ENCODE peak calls at places on chromosomes 7 and 10, in six cellular contexts. E is hepatocyte, F is stomach, H is right lobe of liver, V is GM23248, S is neural progenitor cell. L is an unnamed sample. For H3K36me3 and H3K9me3, the result is how much of the 10 kb centered on the place peaks cover.

GRCh38 chr7:117085769-117086463 is 132.6 kb downstream of the ST7 start:
- DNase-seq in E (no peak), F (no peak), H (no peak), V (peak), S (no peak), L (no peak)

GRCh38 chr10:49385939-49386922 is 9.7 kb downstream of the DRGX start:
- DNase-seq in E (no peak), F (no peak), H (no peak), V (peak), S (no peak), L (no peak)

GRCh38 chr10:24814568-24815313 is 91.1 kb upstream of the ARHGAP21 start:
- DNase-seq in E (no peak), F (no peak), H (no peak), V (peak), S (no peak), L (no peak)

GRCh38 chr7:106568680-106569499 is 92.1 kb downstream of the CCDC71L start:
- DNase-seq in E (peak), F (no peak), H (peak), V (peak), S (no peak), L (peak)

GRCh38 chr10:25858076-25858475 is 76.0 kb upstream of the MYO3A start:
- DNase-seq in E (no peak), F (no peak), H (no peak), V (no peak), S (no peak), L (no peak)

GRCh38 chr10:83397806-83398205 is 741.5 kb upstream of the GHITM start:
- DNase-seq in E (no peak), F (no peak), H (no peak), V (no peak), S (no peak), L (no peak)

GRCh38 chr10:58806970-58807630 is 294.4 kb downstream of the BICC1 start:
- DNase-seq in E (no peak), F (no peak), H (no peak), V (peak), S (no peak), L (no peak)

GRCh38 chr10:47441973-47442750 is 41.8 kb downstream of the ANXA8 start:
- DNase-seq in E (no peak), F (no peak), H (no peak), V (no peak), S (no peak), L (no peak)

GRCh38 chr7:101555921-101556275 is 73.2 kb downstream of the MYL10 start:
- DNase-seq in E (no peak), F (no peak), H (peak), V (no peak), S (no peak), L (no peak)
- H3K36me3 ChIP-seq in E (under half), F (under half), H (under half), V (under half), S (under half), L (under half)

GRCh38 chr10:43965918-43966570 is 317.4 kb upstream of the ZNF32 start:
- DNase-seq in E (no peak), F (no peak), H (no peak), V (no peak), S (no peak), L (no peak)

GRCh38 chr10:43964486-43964885 is 315.8 kb upstream of the ZNF32 start:
- DNase-seq in E (no peak), F (no peak), H (no peak), V (no peak), S (no peak), L (no peak)

GRCh38 chr10:43963793-43964425 is 315.2 kb upstream of the ZNF32 start:
- DNase-seq in E (no peak), F (no peak), H (no peak), V (no peak), S (no peak), L (no peak)

GRCh38 chr10:43966571-43966965 is 317.9 kb upstream of the ZNF32 start:
- DNase-seq in E (no peak), F (no peak), H (no peak), V (no peak), S (no peak), L (no peak)

GRCh38 chr10:43965033-43965917 is 316.6 kb upstream of the ZNF32 start:
- DNase-seq in E (no peak), F (no peak), H (no peak), V (peak), S (no peak), L (no peak)
- H3K4me3 ChIP-seq in E (no peak), F (no peak), H (no peak), V (no peak), S (no peak), L (no peak)

DNA sequence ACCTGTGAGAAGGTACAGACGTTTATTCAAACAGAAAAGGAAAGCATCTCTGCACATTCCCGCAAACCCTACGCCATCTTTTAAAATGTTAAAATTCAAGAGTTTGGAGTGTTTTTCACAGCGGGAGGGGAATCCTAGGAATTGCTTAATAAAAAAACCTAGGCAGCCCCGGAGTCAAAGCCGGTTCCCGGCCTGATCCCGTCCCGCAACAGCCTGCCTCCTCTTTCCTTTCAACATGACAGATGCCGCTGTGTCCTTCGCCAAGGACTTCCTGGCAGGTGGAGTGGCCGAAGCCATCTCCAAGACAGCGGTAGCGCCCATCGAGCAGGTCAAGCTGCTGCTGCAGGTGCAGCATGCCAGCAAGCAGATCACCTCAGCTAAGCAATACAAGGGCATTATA is 123.0 kb upstream of the VSTM2A start:
- DNase-seq in E (no peak), F (no peak), H (no peak), V (no peak), S (no peak), L (no peak)
- H3K9me3 ChIP-seq in E (under half), F (under half), H (under half), V (under half), S (under half), L (under half)

GRCh38 chr7:75984130-75985008 is 10.0 kb downstream of the TMEM120A start:
- DNase-seq in E (peak), F (no peak), H (no peak), V (no peak), S (no peak), L (no peak)

GRCh38 chr7:75985518-75986146 is 8.8 kb downstream of the TMEM120A start:
- DNase-seq in E (peak), F (no peak), H (peak), V (no peak), S (no peak), L (no peak)

GRCh38 chr7:75986147-75986781 is 8.1 kb downstream of the TMEM120A start:
- DNase-seq in E (peak), F (no peak), H (peak), V (no peak), S (no peak), L (no peak)

GRCh38 chr7:75983471-75984129 is 10.8 kb downstream of the TMEM120A start:
- DNase-seq in E (no peak), F (no peak), H (no peak), V (no peak), S (no peak), L (no peak)

GRCh38 chr7:75985009-75985517 is 9.3 kb downstream of the TMEM120A start:
- DNase-seq in E (peak), F (no peak), H (no peak), V (no peak), S (no peak), L (no peak)
- H3K36me3 ChIP-seq in E (under half), F (half or more), H (half or more), V (under half), S (under half), L (under half)

DNA sequence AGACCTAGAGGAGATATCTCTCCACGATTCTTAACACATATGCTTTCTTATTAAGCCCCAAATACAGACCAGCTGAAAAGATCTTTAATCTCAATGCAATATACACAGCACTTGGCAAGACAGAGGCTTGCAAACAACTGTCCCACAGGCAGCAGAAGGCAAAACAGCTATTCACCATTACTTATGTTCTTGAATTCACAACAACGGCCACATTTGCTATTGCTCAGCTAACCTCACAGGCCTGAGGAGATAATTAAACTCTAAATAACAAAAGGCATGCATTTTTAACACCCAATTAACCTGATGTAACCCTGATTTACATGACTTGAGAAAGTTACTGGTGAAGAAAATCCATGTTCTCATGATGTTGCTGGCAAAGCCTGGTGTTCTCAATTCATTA is 216.4 kb downstream of the CRPPA start:
- DNase-seq in E (no peak), F (no peak), H (no peak), V (no peak), S (peak), L (no peak)
- H3K4me3 ChIP-seq in E (no peak), F (no peak), H (no peak), V (no peak), S (no peak), L (no peak)

GRCh38 chr7:256461-256940 is 33.5 kb upstream of the FOXL3 start:
- DNase-seq in E (no peak), F (no peak), H (no peak), V (no peak), S (no peak), L (no peak)

GRCh38 chr7:256981-257646 is 32.9 kb upstream of the FOXL3 start:
- DNase-seq in E (no peak), F (no peak), H (no peak), V (no peak), S (no peak), L (no peak)

GRCh38 chr7:254337-255037 is 35.5 kb upstream of the FOXL3 start:
- DNase-seq in E (no peak), F (no peak), H (no peak), V (no peak), S (no peak), L (no peak)

GRCh38 chr7:255038-255435 is 34.9 kb upstream of the FOXL3 start:
- DNase-seq in E (no peak), F (no peak), H (no peak), V (no peak), S (no peak), L (no peak)

DNA sequence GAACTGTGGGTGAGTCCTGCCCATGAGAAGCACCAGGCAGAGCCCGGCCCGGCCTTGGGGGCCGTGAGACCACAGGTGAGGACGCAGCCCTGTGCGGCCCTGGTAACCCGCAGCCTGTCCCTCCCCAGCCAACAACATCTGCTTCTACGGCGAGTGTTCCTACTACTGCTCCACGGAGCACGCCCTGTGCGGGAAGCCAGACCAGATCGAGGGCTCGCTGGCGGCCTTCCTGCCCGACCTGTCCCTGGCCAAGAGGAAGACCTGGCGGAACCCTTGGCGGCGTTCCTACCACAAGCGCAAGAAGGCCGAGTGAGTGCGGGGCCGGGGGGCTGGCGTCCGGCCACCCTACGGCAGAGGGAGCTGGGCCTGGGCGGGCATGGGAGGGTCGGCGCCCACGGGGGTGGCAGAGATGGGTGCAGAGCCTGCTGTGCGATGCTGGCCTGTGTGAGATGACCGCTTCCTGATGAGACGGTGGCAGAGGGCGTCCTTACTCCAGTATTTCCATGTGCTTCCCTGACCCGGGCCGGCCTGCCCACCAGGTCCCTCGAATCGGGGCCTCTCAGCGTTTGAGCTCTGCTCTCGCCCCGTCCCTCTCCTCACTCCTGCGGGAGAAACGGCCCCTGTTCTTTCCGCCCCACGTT is 34.1 kb upstream of the FOXL3 start:
- DNase-seq in E (no peak), F (no peak), H (no peak), V (no peak), S (no peak), L (no peak)
- H3K9me3 ChIP-seq in E (under half), F (under half), H (under half), V (under half), S (under half), L (under half)

GRCh38 chr10:3619276-3619675 is 165.7 kb downstream of the KLF6 start:
- DNase-seq in E (no peak), F (no peak), H (no peak), V (no peak), S (no peak), L (no peak)
- H3K36me3 ChIP-seq in E (under half), F (under half), H (under half), V (under half), S (under half), L (under half)